ENCODE peak calls at places on chromosome 1, in five cellular contexts. Z is WTC11, Y is endothelial cell of umbilical vein, H is stomach, P is psoas muscle. M is an unnamed sample.

GRCh38 chr1:67566803-67567202 is 118.2 kb upstream of the GADD45A start:
- DNase-seq in Z (no peak), Y (no peak), P (no peak), H (no peak), M (no peak)

GRCh38 chr1:89865498-89866385 is 44.9 kb downstream of the LRRC8D start:
- DNase-seq in Z (no peak), P (no peak), H (no peak), Y (peak; percentile 78), M (peak; percentile 11)

GRCh38 chr1:32197837-32198236 is 2.6 kb upstream of the CCDC28B start:
- DNase-seq in P (no peak), Y (no peak), Z (no peak), H (no peak), M (no peak)

GRCh38 chr1:234500269-234500668 is 21.3 kb upstream of the TARBP1 start:
- DNase-seq in Z (no peak), Y (no peak), H (no peak), P (no peak), M (peak; percentile 28)

GRCh38 chr1:214050513-214051401 is 63.0 kb downstream of the PROX1 start:
- DNase-seq in Z (no peak), P (no peak), Y (no peak), H (no peak), M (no peak)

GRCh38 chr1:169309178-169310166 is 58.1 kb downstream of the NME7 start:
- DNase-seq in Y (no peak), Z (no peak), H (no peak), P (no peak), M (no peak)

GRCh38 chr1:62159940-62160348 is 34.7 kb upstream of the L1TD1 start:
- DNase-seq in Z (no peak), H (no peak), P (no peak), Y (no peak), M (no peak)

GRCh38 chr1:170219163-170219562 is 73.4 kb downstream of the NTMT2 start:
- DNase-seq in P (no peak), Y (no peak), Z (no peak), H (no peak), M (no peak)

GRCh38 chr1:225710804-225711203 is 57.9 kb upstream of the ENAH start:
- DNase-seq in Y (no peak), Z (no peak), H (no peak), P (peak; percentile 20), M (no peak)

GRCh38 chr1:178725603-178726517 is 816 bp downstream of the RALGPS2 start:
- DNase-seq in H (peak; percentile 69), Y (peak; percentile 86), Z (peak; percentile 62), P (peak; percentile 50), M (peak; percentile 84)

GRCh38 chr1:2583871-2584341 is 2.7 kb upstream of the PRXL2B start:
- DNase-seq in H (no peak), P (no peak), Z (no peak), Y (no peak), M (peak; percentile 57)

GRCh38 chr1:231242516-231243198 is 1.6 kb downstream of the GNPAT start:
- DNase-seq in P (no peak), Z (no peak), H (no peak), Y (peak; percentile 29), M (no peak)

GRCh38 chr1:71850936-71851335 is 431.4 kb downstream of the NEGR1 start:
- DNase-seq in Z (no peak), Y (no peak), P (no peak), H (no peak), M (no peak)

GRCh38 chr1:8055973-8056372 is 29.9 kb upstream of the ERRFI1 start:
- DNase-seq in H (no peak), Z (no peak), P (no peak), Y (no peak), M (no peak)

GRCh38 chr1:89536555-89537393 is 12.1 kb downstream of the LRRC8B start:
- DNase-seq in Z (no peak), P (no peak), Y (no peak), H (no peak), M (no peak)

GRCh38 chr1:230822092-230822581 is 46.2 kb downstream of the C1orf198 start:
- DNase-seq in Y (peak; percentile 59), Z (no peak), P (peak; percentile 69), H (no peak), M (no peak)

DNA sequence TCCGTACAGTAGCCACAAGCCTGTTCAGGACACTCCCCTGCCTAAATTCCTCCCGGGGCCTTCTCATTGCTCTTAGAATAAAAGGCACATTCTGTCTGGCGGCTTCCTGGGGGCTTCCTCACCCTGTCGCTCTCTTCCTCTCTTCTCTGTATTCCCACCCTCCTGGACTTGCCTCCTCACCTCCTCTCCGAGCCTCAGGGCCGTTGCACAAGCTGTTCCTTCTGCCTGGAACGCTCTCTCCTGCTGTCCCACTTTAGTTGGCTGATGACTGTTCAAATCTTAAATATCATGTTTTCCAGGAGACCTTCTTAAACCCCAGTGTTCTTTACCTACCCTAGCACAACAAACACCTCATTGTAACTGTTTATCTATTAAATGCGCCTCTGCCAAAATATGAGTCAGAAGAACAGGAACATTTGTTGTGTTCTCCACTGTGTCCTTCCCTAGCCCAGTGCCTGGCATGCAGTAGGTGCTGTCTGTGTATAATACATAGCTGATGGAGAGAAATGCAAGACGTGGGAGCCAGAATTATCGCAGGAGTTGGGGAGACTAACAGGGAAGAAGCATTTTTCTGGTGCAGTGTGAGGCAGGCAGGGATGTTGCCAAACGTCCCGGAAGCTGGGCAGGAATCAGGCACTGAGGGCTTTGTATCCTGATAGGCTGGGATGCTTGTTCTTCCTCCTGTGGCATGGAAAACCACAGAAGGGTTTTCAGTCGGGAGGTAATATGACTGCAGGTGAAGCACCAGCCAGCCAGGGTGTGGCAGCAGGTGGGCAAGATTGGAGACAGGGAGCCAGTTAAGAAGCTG is 24.1 kb upstream of the THRAP3 start:
- DNase-seq in Y (no peak), P (no peak), H (peak; percentile 44), Z (no peak), M (peak; percentile 55)
- TF ChIP-seq CTCF in Y (no peak), P (no peak), H (no peak), Z (no peak), M (no peak)

DNA sequence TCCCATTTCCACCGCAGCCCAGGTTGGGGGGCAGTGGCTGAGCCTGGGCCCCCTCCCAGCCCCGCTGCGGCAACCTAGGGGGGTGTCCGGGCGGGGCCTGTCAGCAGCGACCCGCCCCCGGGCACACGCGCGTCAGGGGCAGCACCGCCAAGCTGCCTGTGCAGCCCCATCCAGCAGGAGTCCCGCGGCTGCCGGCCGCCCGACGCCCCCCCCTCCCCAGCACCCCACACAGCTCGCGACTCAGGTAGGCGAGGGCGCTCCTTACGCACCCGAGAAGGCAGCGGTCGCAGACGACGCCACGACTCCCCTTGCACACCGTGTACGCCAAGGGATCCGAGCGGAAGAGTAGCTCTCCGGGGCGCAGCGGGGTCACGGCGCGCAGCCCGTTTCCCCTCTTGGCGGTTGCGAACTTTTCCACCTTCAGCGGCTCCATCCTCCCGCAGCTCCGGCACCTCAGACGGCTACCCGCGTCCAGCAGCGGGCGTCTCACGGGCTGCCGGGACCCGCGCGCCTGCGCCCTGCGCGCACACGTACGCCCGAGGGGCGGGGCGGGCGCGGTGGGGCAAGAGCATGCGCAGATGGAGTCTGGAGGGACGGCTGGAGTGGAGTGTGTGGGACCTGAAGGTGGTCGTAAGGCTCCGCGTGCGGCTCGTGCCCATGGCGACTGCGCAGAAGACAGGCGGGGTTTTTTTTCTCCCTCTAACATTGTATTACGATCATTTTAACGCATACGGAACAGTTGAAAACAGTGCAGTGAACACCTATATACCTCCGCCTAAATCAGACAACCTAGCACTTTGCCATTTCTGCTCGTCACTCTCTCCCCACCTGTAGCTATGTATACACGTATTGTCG is at the start of gene SMYD3:
- DNase-seq in H (peak; percentile 78), Y (peak; percentile 90), P (peak; percentile 80), Z (peak; percentile 79), M (peak; percentile 82)
- TF ChIP-seq CTCF in H (no peak), Y (peak; percentile 9), P (peak; percentile 9), Z (no peak), M (no peak)

GRCh38 chr1:13751985-13752384 is 52.0 kb downstream of the PRDM2 start:
- DNase-seq in P (no peak), Z (no peak), H (no peak), Y (no peak), M (no peak)

GRCh38 chr1:13751458-13751871 is 51.5 kb downstream of the PRDM2 start:
- DNase-seq in Z (no peak), H (no peak), Y (no peak), P (no peak), M (no peak)

GRCh38 chr1:13749543-13750307 is 49.7 kb downstream of the PRDM2 start:
- DNase-seq in H (peak; percentile 67), Z (peak; percentile 61), P (peak; percentile 79), Y (peak; percentile 47), M (peak; percentile 46)

GRCh38 chr1:13746342-13746741 is 46.4 kb downstream of the PRDM2 start:
- DNase-seq in P (no peak), Z (no peak), H (no peak), Y (no peak), M (no peak)

DNA sequence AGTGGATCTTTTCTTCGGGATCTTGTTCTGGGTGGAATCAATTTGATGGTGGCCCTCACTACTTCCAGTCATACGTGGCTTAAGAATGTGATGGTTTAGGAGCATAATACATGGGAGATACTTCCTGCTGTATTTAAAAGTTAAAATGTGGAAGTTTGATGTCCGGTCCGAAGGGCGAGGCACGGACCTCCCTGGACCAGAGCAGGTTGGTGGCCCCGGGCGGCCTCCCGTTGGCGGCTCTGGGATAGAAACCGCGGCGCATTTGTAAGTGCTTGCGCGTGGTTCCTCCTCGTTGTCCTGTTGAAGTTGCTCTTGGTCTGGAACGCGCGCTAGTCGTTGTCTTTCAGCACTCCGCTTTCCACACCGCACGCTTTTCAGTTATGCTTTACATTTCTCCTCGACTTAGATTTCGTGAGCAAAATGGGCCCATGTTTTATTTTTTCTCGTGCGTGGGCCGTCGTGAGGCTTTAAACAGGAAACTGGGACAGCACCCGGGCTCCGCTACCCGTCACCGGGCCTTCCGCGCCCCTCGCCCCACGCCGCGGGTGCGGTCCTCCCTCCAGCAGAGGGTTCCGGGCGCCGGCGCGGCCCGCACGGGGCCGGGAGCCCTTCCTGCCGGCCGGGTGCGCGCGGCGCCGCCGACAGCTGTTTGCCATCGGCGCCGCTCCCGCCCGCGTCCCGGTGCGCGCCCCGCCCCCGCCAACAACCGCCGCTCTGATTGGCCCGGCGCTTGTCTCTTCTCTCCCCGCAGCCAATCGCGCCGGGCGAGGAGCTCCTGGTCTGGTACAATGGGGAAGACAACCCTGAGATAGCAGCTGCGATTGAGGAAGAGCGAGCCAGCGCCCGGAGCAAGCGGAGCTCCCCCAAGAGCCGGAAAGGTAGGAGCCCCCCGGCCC is 48.9 kb downstream of the PRDM2 start:
- DNase-seq in Y (peak; percentile 96), Z (peak; percentile 94), H (peak; percentile 98), P (peak; percentile 99), M (peak; percentile 92)
- TF ChIP-seq CTCF in Y (no peak), Z (no peak), H (no peak), P (no peak), M (no peak)

DNA sequence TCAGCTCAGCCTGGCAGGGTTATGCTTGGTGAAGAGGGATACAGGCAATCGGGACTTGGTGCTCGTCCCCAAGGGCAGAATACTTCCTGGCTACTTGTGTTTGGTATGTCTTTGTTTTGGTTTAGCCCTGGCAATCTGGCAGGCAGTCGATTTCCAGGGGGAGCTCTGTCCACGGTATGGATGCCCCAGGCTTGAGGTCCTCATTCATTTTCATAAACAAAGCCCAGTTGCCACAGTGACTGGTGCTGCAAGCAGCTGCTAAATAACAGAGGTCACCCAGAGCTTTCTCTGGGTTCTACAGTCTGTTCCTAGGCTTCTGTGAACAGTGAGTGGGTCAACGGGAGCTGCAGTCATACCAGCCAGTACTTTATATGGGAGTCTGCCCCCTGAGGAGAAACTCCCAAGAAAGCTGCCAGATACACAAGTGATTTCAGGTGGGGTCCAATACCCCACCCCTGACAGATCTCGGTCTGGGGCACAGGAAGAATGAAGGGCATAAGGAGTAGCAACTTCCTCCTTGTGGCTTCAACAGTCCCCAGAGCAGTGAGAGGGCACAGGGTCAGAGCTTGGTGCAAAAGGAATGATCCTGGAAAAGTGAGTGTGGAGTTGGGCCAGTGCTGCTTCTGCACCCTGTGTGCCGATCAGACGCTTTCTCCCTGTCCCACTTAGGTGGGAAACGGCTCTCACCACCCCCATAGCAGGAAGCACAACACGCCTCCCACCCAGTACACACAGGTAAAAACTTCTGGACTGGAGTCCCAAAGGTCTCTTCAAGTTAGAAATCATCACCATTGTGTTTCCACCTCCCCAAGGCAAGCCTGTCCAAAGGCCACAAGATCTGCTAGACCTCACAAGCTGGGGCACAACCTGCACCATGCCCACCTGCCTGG is 55.5 kb downstream of the TGFBR3 start:
- DNase-seq in Z (no peak), P (peak; percentile 32), Y (peak; percentile 95), H (no peak), M (peak; percentile 81)
- TF ChIP-seq CTCF in Z (no peak), P (peak; percentile 29), Y (peak; percentile 67), H (no peak), M (peak; percentile 13)

M was measured in Calu3.